ENCODE peak calls at places on chromosomes 4 and X, in four cellular contexts. D is SK-N-SH, W is lower lobe of right lung, L is transverse colon. O is an unnamed sample.

GRCh38 chr4:177010421-177010820 is 217.7 kb upstream of the VEGFC start:
- DNase-seq in D (no peak), W (no peak), L (no peak), O (no peak)

GRCh38 chr4:80058740-80059139 is 14.3 kb downstream of the ANTXR2 start:
- DNase-seq in D (no peak), W (no peak), L (no peak), O (no peak)

GRCh38 chr4:172865531-172866127 is 303.0 kb upstream of the GALNT7 start:
- DNase-seq in D (no peak), W (no peak), L (no peak), O (no peak)

GRCh38 chr4:118278473-118279274 is 74.1 kb downstream of the PRSS12 start:
- DNase-seq in D (peak; percentile 97), W (peak; percentile 98), L (peak; percentile 98), O (peak; percentile 90)

GRCh38 chrX:43822015-43822414 is 60.2 kb downstream of the MAOB start:
- DNase-seq in D (no peak), W (no peak), L (no peak), O (no peak)

GRCh38 chr4:47483722-47484121 is 1.4 kb upstream of the ATP10D start:
- DNase-seq in D (no peak), W (no peak), L (no peak), O (no peak)

GRCh38 chr4:103075435-103075893 is 1.1 kb downstream of the SLC9B2 start:
- DNase-seq in D (peak; percentile 26), W (no peak), L (no peak), O (no peak)

GRCh38 chr4:8435656-8436121 is 4.8 kb downstream of the ACOX3 start:
- DNase-seq in D (no peak), W (no peak), L (peak; percentile 22), O (no peak)

GRCh38 chr4:37837446-37837845 is 11.0 kb downstream of the PGM2 start:
- DNase-seq in D (no peak), W (no peak), L (no peak), O (peak; percentile 68)

GRCh38 chrX:150507251-150507856 is 61.1 kb upstream of the MTM1 start:
- DNase-seq in D (no peak), W (peak; percentile 45), L (peak; percentile 32), O (no peak)

GRCh38 chr4:129322947-129323346 is 227.0 kb downstream of the C4orf33 start:
- DNase-seq in D (no peak), W (no peak), L (no peak), O (no peak)

GRCh38 chr4:76782837-76783236 is 115.1 kb downstream of the SOWAHB start:
- DNase-seq in D (no peak), W (no peak), L (no peak), O (peak; percentile 74)

GRCh38 chrX:143757375-143757774 is 36.8 kb upstream of the SPANXN2 start:
- DNase-seq in D (peak; percentile 8), W (no peak), L (no peak), O (no peak)

GRCh38 chr4:99587803-99588202 is 13.2 kb downstream of the MTTP start:
- DNase-seq in D (no peak), W (no peak), L (no peak), O (no peak)

GRCh38 chrX:71930298-71930697 is 19.7 kb downstream of the NHSL2 start:
- DNase-seq in D (no peak), W (no peak), L (no peak), O (no peak)

GRCh38 chrX:14352511-14352910 is 176.8 kb upstream of the GLRA2 start:
- DNase-seq in D (no peak), W (no peak), L (no peak), O (no peak)

GRCh38 chrX:3609800-3610199 is 103.6 kb downstream of the PRKX start:
- DNase-seq in D (no peak), W (no peak), L (no peak), O (peak; percentile 58)

GRCh38 chr4:16225996-16226815 is at the start of gene TAPT1:
- DNase-seq in D (peak; percentile 93), W (peak; percentile 88), L (peak; percentile 87), O (peak; percentile 36)

GRCh38 chr4:145734576-145735329 is 54.8 kb downstream of the C4orf51 start:
- DNase-seq in D (no peak), W (peak; percentile 59), L (peak; percentile 61), O (peak; percentile 96)

GRCh38 chrX:104315555-104315954 is 60.8 kb upstream of the ESX1 start:
- DNase-seq in D (no peak), W (no peak), L (no peak), O (peak; percentile 61)

GRCh38 chr4:168694669-168695068 is 197.8 kb downstream of the PALLD start:
- DNase-seq in D (no peak), W (no peak), L (no peak), O (peak; percentile 83)

GRCh38 chr4:158850371-158850770 is 81.5 kb downstream of the FNIP2 start:
- DNase-seq in D (no peak), W (no peak), L (no peak), O (no peak)

GRCh38 chrX:65643046-65643785 is 24.2 kb upstream of the MSN start:
- DNase-seq in D (no peak), W (no peak), L (no peak), O (no peak)

GRCh38 chr4:2859514-2859913 is 15.9 kb downstream of the ADD1 start:
- DNase-seq in D (no peak), W (no peak), L (no peak), O (no peak)

GRCh38 chr4:10998826-10999225 is 314.3 kb upstream of the CLNK start:
- DNase-seq in D (no peak), W (no peak), L (no peak), O (peak; percentile 52)

GRCh38 chr4:8199594-8200301 is 658 bp downstream of the SH3TC1 start:
- DNase-seq in D (no peak), W (no peak), L (peak; percentile 42), O (no peak)

GRCh38 chrX:153649178-153649914 is 2.3 kb downstream of the DUSP9 start:
- DNase-seq in D (peak; percentile 84), W (peak; percentile 70), L (no peak), O (no peak)

GRCh38 chr4:11232004-11232403 is 196.7 kb downstream of the HS3ST1 start:
- DNase-seq in D (no peak), W (no peak), L (no peak), O (no peak)

GRCh38 chr4:153218961-153219360 is 14.7 kb downstream of the TRIM2 start:
- DNase-seq in D (no peak), W (no peak), L (peak; percentile 62), O (no peak)

GRCh38 chr4:174222266-174222872 is 61.1 kb downstream of the FBXO8 start:
- DNase-seq in D (no peak), W (no peak), L (no peak), O (peak; percentile 29)

GRCh38 chr4:54400802-54401201 is 171.7 kb downstream of the PDGFRA start:
- DNase-seq in D (no peak), W (no peak), L (no peak), O (peak; percentile 91)

GRCh38 chr4:7294176-7294756 is 101.9 kb downstream of the SORCS2 start:
- DNase-seq in D (no peak), W (no peak), L (no peak), O (no peak)

GRCh38 chr4:188387134-188387791 is 248.0 kb downstream of the TRIML1 start:
- DNase-seq in D (no peak), W (no peak), L (no peak), O (peak; percentile 63)

GRCh38 chr4:112147697-112148096 is 2.4 kb downstream of the FAM241A start:
- DNase-seq in D (no peak), W (no peak), L (no peak), O (no peak)

GRCh38 chr4:173782660-173783059 is 252.6 kb upstream of the HAND2 start:
- DNase-seq in D (no peak), W (no peak), L (no peak), O (no peak)

GRCh38 chr4:185357220-185357619 is 38.5 kb downstream of the LRP2BP start:
- DNase-seq in D (no peak), W (no peak), L (no peak), O (no peak)

GRCh38 chr4:82268050-82268825 is 105.6 kb downstream of the HNRNPD start:
- DNase-seq in D (peak; percentile 57), W (peak; percentile 55), L (peak; percentile 49), O (peak; percentile 48)

GRCh38 chrX:1657367-1658082 is 42.7 kb downstream of the ASMT start:
- DNase-seq in D (no peak), W (no peak), L (peak; percentile 17), O (no peak)
- H3K4me3 ChIP-seq in D (peak overlapping the region; percentile 3), W (peak overlapping the region; percentile 37), L (no peak overlapping the region), O (no peak overlapping the region)

GRCh38 chr4:40507977-40508376 is 121.7 kb downstream of the RBM47 start:
- DNase-seq in D (peak; percentile 14), W (no peak), L (peak; percentile 71), O (no peak)
- TF ChIP-seq CTCF in D (peak; percentile 21), W (no peak), L (peak; percentile 36), O (no peak)

GRCh38 chrX:9785944-9786741 is at the start of gene SHROOM2:
- DNase-seq in D (peak; percentile 72), W (peak; percentile 48), L (no peak), O (no peak)
- H3K4me3 ChIP-seq in D (no peak within 1 kb of the TSS), W (peak within 1 kb of the TSS; percentile 59), L (peak within 1 kb of the TSS; percentile 59), O (peak within 1 kb of the TSS; percentile 41)

GRCh38 chr4:57158762-57159161 is 48.6 kb upstream of the IGFBP7 start:
- DNase-seq in D (no peak), W (no peak), L (no peak), O (no peak)

GRCh38 chr4:57159866-57160265 is 49.7 kb upstream of the IGFBP7 start:
- DNase-seq in D (no peak), W (no peak), L (no peak), O (no peak)

GRCh38 chr4:57156242-57156990 is 46.2 kb upstream of the IGFBP7 start:
- DNase-seq in D (no peak), W (no peak), L (no peak), O (no peak)

GRCh38 chr4:57157611-57158137 is 47.5 kb upstream of the IGFBP7 start:
- DNase-seq in D (peak; percentile 48), W (no peak), L (no peak), O (no peak)

DNA sequence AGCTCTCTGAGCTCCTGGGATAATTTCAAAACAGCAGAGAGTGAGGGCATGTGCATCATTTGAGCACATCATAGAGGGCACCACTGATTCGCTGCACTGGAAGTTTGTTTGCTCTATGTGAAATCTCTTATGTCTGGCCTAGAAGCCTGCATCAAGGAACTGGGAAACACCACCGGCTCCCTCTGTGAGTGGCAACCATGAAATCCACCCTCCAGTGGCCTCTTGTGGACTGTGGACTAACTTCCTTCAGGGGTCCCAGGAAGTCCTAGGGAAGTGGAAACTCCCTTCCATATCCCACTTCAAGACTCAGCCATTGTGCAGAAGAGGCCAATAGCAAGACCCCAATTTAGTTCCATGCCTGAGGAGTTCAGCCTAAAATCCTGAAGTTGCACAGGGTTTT is 48.0 kb upstream of the IGFBP7 start:
- DNase-seq in D (peak; percentile 42), W (no peak), L (no peak), O (no peak)
- TF ChIP-seq CTCF in D (peak; percentile 29), W (no peak), L (no peak), O (peak; percentile 43)

GRCh38 chr4:13543648-13544555 is at the start of gene NKX3-2:
- DNase-seq in D (peak; percentile 73), W (no peak), L (no peak), O (no peak)

GRCh38 chr4:13546374-13546854 is 2.1 kb upstream of the NKX3-2 start:
- DNase-seq in D (peak; percentile 11), W (no peak), L (no peak), O (no peak)

GRCh38 chr4:13546855-13547562 is 2.7 kb upstream of the NKX3-2 start:
- DNase-seq in D (peak; percentile 54), W (no peak), L (peak; percentile 44), O (no peak)

GRCh38 chr4:13544556-13545393 is 467 bp upstream of the NKX3-2 start:
- DNase-seq in D (peak; percentile 87), W (peak; percentile 76), L (peak; percentile 81), O (peak; percentile 63)

GRCh38 chr4:13545394-13545808 is 1.1 kb upstream of the NKX3-2 start:
- DNase-seq in D (no peak), W (no peak), L (no peak), O (no peak)
- H3K4me3 ChIP-seq in D (peak overlapping the region; percentile 60), W (peak overlapping the region; percentile 65), L (peak overlapping the region; percentile 54), O (peak overlapping the region; percentile 56)